ENCODE peak calls at places on chromosome 10, in five cellular contexts. P is HepG2, J is astrocyte of the cerebellum, E is body of pancreas, L is IMR-90. F is an unnamed sample.
A peak's percentile ranks its signal among the peaks of the same experiment; 100 is the strongest.

GRCh38 chr10:3427846-3428442 is 255.4 kb upstream of the PITRM1 start:
- DNase-seq in P (no peak), J (no peak), E (no peak), L (no peak), F (no peak)

GRCh38 chr10:96664563-96664962 is 55.8 kb downstream of the PIK3AP1 start:
- DNase-seq in P (no peak), J (no peak), E (peak; percentile 18), L (no peak), F (no peak)

GRCh38 chr10:4847580-4848020 is 21.6 kb downstream of the AKR1E2 start:
- DNase-seq in P (no peak), J (peak; percentile 53), E (no peak), L (peak; percentile 86), F (no peak)

GRCh38 chr10:117413928-117414618 is 38.8 kb upstream of the PDZD8 start:
- DNase-seq in P (peak; percentile 16), J (no peak), E (no peak), L (no peak), F (peak; percentile 43)

GRCh38 chr10:70396140-70396539 is 7.8 kb upstream of the EIF4EBP2 start:
- DNase-seq in P (no peak), J (no peak), E (no peak), L (no peak), F (no peak)

GRCh38 chr10:91610444-91610843 is 22.4 kb downstream of the PPP1R3C start:
- DNase-seq in P (no peak), J (no peak), E (no peak), L (peak; percentile 47), F (no peak)

GRCh38 chr10:43855667-43856210 is 207.1 kb upstream of the ZNF32 start:
- DNase-seq in P (no peak), J (no peak), E (no peak), L (no peak), F (no peak)

GRCh38 chr10:35447693-35448407 is 111.5 kb downstream of the CCNY start:
- DNase-seq in P (peak; percentile 86), J (peak; percentile 81), E (peak; percentile 44), L (peak; percentile 72), F (peak; percentile 52)

GRCh38 chr10:123021517-123021916 is 12.7 kb downstream of the ACADSB start:
- DNase-seq in P (peak; percentile 36), J (no peak), E (no peak), L (no peak), F (no peak)

GRCh38 chr10:90742189-90742588 is 115.7 kb downstream of the HTR7 start:
- DNase-seq in P (no peak), J (no peak), E (peak; percentile 13), L (peak; percentile 0), F (no peak)

GRCh38 chr10:60394444-60394843 is 4.8 kb upstream of the ANK3 start:
- DNase-seq in P (no peak), J (no peak), E (no peak), L (no peak), F (no peak)

GRCh38 chr10:125083576-125083920 is 76.8 kb downstream of the CTBP2 start:
- DNase-seq in P (no peak), J (no peak), E (peak; percentile 40), L (peak; percentile 97), F (peak; percentile 31)

GRCh38 chr10:69475433-69475830 is 24.2 kb downstream of the TSPAN15 start:
- DNase-seq in P (no peak), J (no peak), E (no peak), L (no peak), F (no peak)

GRCh38 chr10:6778992-6779701 is 199.1 kb upstream of the PRKCQ start:
- DNase-seq in P (no peak), J (peak; percentile 84), E (peak; percentile 47), L (peak; percentile 99), F (peak; percentile 3)

GRCh38 chr10:32077896-32078295 is 21.7 kb upstream of the KIF5B start:
- DNase-seq in P (peak; percentile 21), J (no peak), E (peak; percentile 30), L (peak; percentile 72), F (peak; percentile 87)

GRCh38 chr10:85175635-85176034 is 847.2 kb downstream of the CCSER2 start:
- DNase-seq in P (no peak), J (no peak), E (no peak), L (no peak), F (no peak)

DNA sequence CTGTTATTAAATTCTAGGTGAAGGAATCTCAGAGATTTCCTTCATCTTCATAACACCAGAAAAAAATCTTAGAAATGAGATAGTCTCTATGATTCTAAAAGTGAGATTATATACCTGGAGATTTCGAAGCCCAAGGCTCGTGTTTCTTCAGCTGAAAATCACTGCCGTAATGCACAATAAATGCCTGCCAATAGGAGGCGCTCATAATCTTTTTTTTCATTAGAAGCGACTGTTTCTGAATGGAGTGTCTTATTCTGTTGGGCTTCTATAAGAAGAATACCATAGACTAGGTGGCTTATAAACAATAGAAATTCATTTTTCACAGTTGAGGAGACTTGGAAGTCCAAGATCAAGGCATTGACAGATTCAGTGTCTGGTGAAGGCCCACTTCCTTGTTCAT is 294.7 kb downstream of the PRKG1 start:
- DNase-seq in P (no peak), J (no peak), E (peak; percentile 15), L (no peak), F (no peak)
- TF ChIP-seq CTCF in P (peak; percentile 34), J (no peak), E (peak; percentile 47), L (no peak), F (no peak)

GRCh38 chr10:110107887-110108286 is 99.5 kb upstream of the MXI1 start:
- DNase-seq in P (no peak), J (no peak), E (no peak), L (no peak), F (no peak)
- TF ChIP-seq CTCF in P (no peak), J (no peak), E (no peak), L (no peak), F (no peak)

GRCh38 chr10:53453196-53453595 is 680.6 kb upstream of the MBL2 start:
- DNase-seq in P (peak; percentile 5), J (no peak), E (no peak), L (no peak), F (no peak)
- TF ChIP-seq CTCF in P (no peak), J (no peak), E (no peak), L (no peak), F (no peak)

DNA sequence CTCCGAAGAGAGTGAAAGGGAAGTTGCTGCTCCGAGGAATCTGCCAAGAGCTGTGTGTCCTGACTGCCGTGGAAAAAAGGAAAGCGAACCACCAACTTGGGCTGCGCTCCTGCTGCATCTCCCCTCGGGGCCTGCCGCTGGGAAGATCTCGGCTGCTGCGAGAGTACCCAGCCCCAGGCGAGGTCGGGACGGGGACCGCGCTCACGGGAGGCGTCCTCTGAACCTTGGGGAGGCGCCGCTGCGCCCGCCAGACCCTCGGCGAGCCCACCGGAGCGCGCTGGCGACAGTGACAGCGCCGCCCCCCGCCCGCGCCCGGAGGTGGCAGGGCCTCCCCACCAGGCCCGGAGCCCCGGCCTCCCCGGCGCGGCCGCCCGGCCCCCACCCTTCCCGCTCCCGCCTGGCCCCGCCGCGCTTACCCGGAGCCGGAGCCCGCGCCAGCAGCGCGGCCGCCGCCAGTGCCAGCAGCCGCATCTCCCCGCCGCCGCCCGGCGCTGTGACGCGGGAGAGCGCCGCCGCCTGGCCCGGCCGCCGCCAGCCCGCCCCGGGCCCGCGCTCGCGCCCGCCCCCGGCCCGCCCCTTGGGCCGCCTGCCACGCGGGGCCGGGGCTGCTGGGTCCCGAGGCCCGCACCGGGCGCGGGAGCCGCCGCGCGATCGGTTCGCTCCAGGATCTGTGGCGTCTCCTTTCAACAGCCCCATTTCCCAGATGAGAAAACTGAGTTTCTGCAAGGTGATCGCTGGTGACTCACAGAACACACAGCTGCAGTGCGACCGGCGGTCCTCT is at the start of gene VSTM4:
- DNase-seq in P (no peak), J (peak; percentile 33), E (no peak), L (peak; percentile 59), F (peak; percentile 49)
- TF ChIP-seq CTCF in P (no peak), J (no peak), E (no peak), L (no peak), F (peak; percentile 10)

DNA sequence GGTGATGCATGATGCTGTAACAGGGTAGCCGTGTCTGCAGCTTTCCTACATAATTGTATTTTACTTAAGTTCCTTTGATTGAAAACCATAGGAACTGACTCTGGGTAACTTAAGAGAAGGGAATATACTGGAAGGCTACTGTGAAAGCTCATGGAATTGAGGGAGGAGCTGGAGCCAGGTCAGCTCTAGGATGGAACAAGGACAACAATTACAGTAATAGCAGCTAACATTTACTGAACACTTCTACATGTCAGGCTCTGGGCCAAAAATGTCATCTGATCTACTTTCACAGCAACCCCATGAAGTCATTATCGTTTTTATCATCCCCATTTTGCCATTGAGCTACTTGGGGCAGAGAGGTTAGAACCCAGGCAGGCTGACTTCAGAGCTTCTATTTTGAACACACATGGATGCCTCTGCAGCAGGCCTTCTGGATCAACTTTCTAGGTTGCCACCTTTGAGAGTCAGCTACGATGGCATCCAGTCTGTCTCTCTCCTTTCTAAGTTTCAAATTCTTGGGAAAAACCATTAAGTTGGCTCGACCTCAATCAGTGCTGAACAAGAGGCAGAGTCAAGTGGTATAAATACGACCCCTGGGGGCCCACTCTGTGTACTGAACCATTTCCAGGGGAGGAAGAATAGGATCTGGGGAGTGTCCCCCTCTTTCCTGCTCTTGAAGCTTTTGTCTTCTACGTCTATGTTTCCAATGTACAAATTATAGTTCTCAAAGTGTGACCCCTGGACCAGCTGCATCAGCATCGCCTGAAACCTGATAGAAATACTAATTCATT is 272.3 kb upstream of the PLPP4 start:
- DNase-seq in P (no peak), J (no peak), E (no peak), L (no peak), F (no peak)
- TF ChIP-seq CTCF in P (no peak), J (no peak), E (no peak), L (no peak), F (no peak)

GRCh38 chr10:1715821-1716220 is 21.5 kb downstream of the ADARB2 start:
- DNase-seq in P (no peak), J (no peak), E (peak; percentile 8), L (no peak), F (no peak)
- TF ChIP-seq CTCF in P (peak; percentile 58), J (no peak), E (peak; percentile 29), L (no peak), F (no peak)

GRCh38 chr10:115432188-115432819 is 339.1 kb downstream of the ATRNL1 start:
- DNase-seq in P (peak; percentile 31), J (peak; percentile 23), E (no peak), L (peak; percentile 6), F (no peak)
- TF ChIP-seq CTCF in P (peak; percentile 57), J (peak; percentile 41), E (peak; percentile 25), L (peak; percentile 47), F (peak; percentile 20)

DNA sequence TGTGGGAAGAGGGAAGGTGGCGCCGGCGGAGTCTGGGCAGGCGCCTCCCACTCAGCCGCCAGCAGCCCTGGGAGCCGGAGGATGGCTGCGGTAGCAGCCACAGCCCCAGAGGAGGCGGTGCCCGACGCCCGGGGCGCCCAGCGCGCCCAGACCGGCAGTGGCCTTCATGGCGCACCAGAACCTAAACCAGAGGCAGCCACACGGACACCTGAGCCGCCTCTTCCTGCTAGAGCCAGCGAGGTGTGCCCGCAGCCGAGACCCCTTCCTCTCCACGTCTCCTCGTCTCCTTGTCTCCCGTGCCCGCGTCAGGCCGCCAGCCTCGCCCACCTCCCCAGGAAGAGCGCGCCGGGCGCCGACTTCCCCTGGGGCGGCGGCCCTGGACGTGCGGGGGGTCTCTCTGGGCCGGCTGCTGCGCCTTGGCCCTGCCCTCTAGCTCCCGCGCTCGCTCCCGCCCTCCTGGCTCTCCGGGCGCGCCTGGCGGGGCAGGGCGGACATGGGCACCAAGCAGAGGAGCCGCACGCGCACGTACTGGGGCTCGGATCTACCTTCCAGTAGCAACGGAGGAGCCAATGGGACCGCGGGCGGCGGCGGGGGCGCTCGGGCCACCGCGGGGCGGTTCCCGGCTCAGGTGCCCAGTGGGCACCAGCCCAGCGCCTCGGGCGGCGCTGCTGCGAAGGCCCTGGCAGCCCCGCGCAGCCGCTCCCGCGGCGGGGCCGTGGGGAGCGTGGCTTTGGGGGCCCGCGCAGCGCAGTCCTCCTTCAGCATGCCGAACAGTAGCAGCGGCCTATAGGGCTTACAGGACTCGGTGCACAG is 33.0 kb upstream of the SFTPD start:
- DNase-seq in P (peak; percentile 6), J (no peak), E (peak; percentile 82), L (peak; percentile 2), F (peak; percentile 42)
- TF ChIP-seq CTCF in P (no peak), J (peak; percentile 16), E (peak; percentile 5), L (no peak), F (no peak)

GRCh38 chr10:127142141-127142540 is 54.2 kb downstream of the INSYN2A start:
- DNase-seq in P (no peak), J (no peak), E (no peak), L (no peak), F (no peak)
- TF ChIP-seq CTCF in P (no peak), J (no peak), E (no peak), L (no peak), F (no peak)